ENCODE peak calls at places on chromosome 10, in nine cellular contexts. C, G, Y, V, F, B, N, W and T are unnamed samples. For H3K4me1 and H3K36me3, the result is how much of the 10 kb centered on the place peaks cover.

GRCh38 chr10:37856881-37857286 is 526 bp downstream of the ZNF248 start:
- DNase-seq in C (no peak), G (peak), Y (no peak), V (peak), F (peak), B (peak), N (no peak), W (peak), T (no peak)

GRCh38 chr10:124281666-124282065 is 137.1 kb downstream of the OAT start:
- DNase-seq in C (no peak), G (no peak), Y (no peak), V (no peak), F (no peak), B (no peak), N (peak), W (peak), T (no peak)

GRCh38 chr10:51073461-51074237 is 638 bp upstream of the PRKG1 start:
- DNase-seq in C (no peak), G (no peak), Y (no peak), V (no peak), F (no peak), B (no peak), N (peak), W (peak), T (no peak)

GRCh38 chr10:17882557-17882956 is 69.2 kb upstream of the SLC39A12 start:
- DNase-seq in C (no peak), G (no peak), Y (no peak), V (no peak), F (no peak), B (no peak), N (no peak), W (no peak), T (no peak)

GRCh38 chr10:78301481-78301880 is 267.8 kb downstream of the RPS24 start:
- DNase-seq in C (no peak), G (no peak), Y (no peak), V (no peak), F (no peak), B (no peak), N (no peak), W (no peak), T (no peak)

GRCh38 chr10:43880160-43880559 is 231.5 kb upstream of the ZNF32 start:
- DNase-seq in C (no peak), G (no peak), Y (no peak), V (no peak), F (no peak), B (no peak), N (no peak), W (no peak), T (no peak)

GRCh38 chr10:125232841-125233240 is 72.5 kb upstream of the CTBP2 start:
- DNase-seq in C (no peak), G (no peak), Y (no peak), V (no peak), F (no peak), B (no peak), N (no peak), W (no peak), T (no peak)

GRCh38 chr10:58400609-58401008 is 15.4 kb downstream of the TFAM start:
- DNase-seq in C (no peak), G (no peak), Y (no peak), V (no peak), F (no peak), B (no peak), N (no peak), W (no peak), T (no peak)

GRCh38 chr10:24721254-24722106 is 2.2 kb downstream of the ARHGAP21 start:
- DNase-seq in C (no peak), G (no peak), Y (no peak), V (no peak), F (no peak), B (peak), N (peak), W (peak), T (peak)

GRCh38 chr10:30343962-30344361 is 5.1 kb downstream of the MTPAP start:
- DNase-seq in C (no peak), G (no peak), Y (no peak), V (no peak), F (no peak), B (no peak), N (no peak), W (no peak), T (no peak)

GRCh38 chr10:132506711-132507466 is 30.7 kb upstream of the INPP5A start:
- DNase-seq in C (no peak), G (no peak), Y (no peak), V (no peak), F (no peak), B (no peak), N (peak), W (peak), T (peak)

GRCh38 chr10:62548686-62549085 is 174.5 kb downstream of the ZNF365 start:
- DNase-seq in C (no peak), G (no peak), Y (no peak), V (no peak), F (no peak), B (no peak), N (no peak), W (no peak), T (no peak)

GRCh38 chr10:92699518-92700272 is 9.9 kb downstream of the HHEX start:
- DNase-seq in C (no peak), G (peak), Y (no peak), V (no peak), F (no peak), B (no peak), N (no peak), W (no peak), T (no peak)

GRCh38 chr10:86149264-86149663 is 217.3 kb downstream of the GRID1 start:
- DNase-seq in C (no peak), G (no peak), Y (no peak), V (no peak), F (no peak), B (no peak), N (no peak), W (no peak), T (no peak)

GRCh38 chr10:59805043-59805442 is 51.8 kb upstream of the MRLN start:
- DNase-seq in C (no peak), G (no peak), Y (no peak), V (no peak), F (peak), B (peak), N (peak), W (peak), T (no peak)

GRCh38 chr10:16195894-16196293 is 240.9 kb upstream of the PTER start:
- DNase-seq in C (no peak), G (no peak), Y (no peak), V (no peak), F (no peak), B (no peak), N (no peak), W (no peak), T (no peak)

GRCh38 chr10:133412381-133412711 is 12.1 kb downstream of the SPRN start:
- DNase-seq in C (no peak), G (no peak), Y (no peak), V (no peak), F (no peak), B (no peak), N (no peak), W (no peak), T (no peak)

GRCh38 chr10:22251751-22252285 is 34.0 kb upstream of the EBLN1 start:
- DNase-seq in C (peak), G (peak), Y (no peak), V (peak), F (no peak), B (peak), N (peak), W (peak), T (peak)

GRCh38 chr10:60444494-60445064 is 54.9 kb upstream of the ANK3 start:
- DNase-seq in C (no peak), G (no peak), Y (peak), V (no peak), F (no peak), B (peak), N (no peak), W (no peak), T (no peak)

GRCh38 chr10:6072215-6072941 is 10.2 kb upstream of the IL2RA start:
- DNase-seq in C (no peak), G (no peak), Y (no peak), V (no peak), F (peak), B (no peak), N (no peak), W (no peak), T (no peak)

GRCh38 chr10:112959207-112959838 is 9.3 kb downstream of the TCF7L2 start:
- DNase-seq in C (no peak), G (no peak), Y (peak), V (no peak), F (no peak), B (peak), N (no peak), W (no peak), T (no peak)
- H3K4me1 ChIP-seq in C (under half), G (under half), Y (half or more), V (under half), F (under half), B (under half), N (under half), W (under half), T (half or more)

GRCh38 chr10:73134727-73135126 is 24.5 kb downstream of the NUDT13 start:
- DNase-seq in C (no peak), G (no peak), Y (no peak), V (no peak), F (no peak), B (no peak), N (no peak), W (no peak), T (no peak)
- H3K36me3 ChIP-seq in C (half or more), G (half or more), Y (half or more), V (under half), F (half or more), B (under half), N (under half), W (under half), T (half or more)

DNA sequence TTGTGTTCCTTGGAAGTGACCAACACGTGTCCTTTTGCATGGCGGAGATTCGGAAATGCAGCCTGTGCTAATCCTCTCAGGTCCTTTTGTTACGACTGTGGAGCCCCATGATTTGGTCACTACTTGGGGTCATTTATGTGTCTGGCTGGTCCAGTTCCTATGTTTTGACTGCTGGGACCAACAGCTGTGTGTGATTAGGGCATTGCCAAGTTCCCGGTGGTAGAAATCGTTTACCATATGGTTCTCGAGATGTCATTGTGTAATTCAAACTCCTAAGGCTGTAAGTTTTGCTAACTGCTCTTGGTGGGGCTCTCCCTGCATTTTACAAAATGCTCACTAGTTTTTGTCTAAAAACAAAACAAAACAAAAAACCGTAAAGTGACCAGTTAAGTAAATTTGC is 62.0 kb downstream of the CCNY start:
- DNase-seq in C (no peak), G (no peak), Y (no peak), V (no peak), F (no peak), B (no peak), N (no peak), W (no peak), T (no peak)
- H3K27ac ChIP-seq in C (no peak), G (no peak), Y (no peak), V (no peak), F (no peak), B (no peak), N (no peak), W (peak), T (peak)

DNA sequence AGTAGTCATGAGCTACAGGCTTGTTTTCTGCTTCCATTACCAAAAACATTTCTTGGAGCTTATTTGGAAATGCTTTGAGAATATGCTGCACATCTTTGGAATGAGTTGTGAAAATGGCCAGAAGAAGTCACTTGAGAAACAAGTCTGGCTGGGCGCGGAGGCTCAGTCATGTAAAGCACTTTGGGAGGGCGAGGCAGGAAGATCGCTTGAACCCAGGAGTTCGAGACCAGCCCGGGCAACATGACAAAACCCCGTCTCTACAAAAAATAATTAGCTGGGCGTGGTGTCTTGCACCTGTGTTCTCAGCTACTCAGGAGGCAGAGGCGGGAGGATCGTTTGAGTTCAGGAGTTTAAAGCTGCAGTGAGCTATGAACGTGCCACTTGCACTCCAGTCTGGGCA is 882 bp upstream of the CHCHD1 start:
- DNase-seq in C (no peak), G (no peak), Y (no peak), V (no peak), F (peak), B (peak), N (no peak), W (no peak), T (no peak)
- H3K4me1 ChIP-seq in C (under half), G (under half), Y (under half), V (under half), F (under half), B (under half), N (under half), W (under half), T (under half)